ENCODE peak calls at places on chromosomes 16 and 17, in nine cellular contexts. N, I, K, C, R, T, Y, Z and H are unnamed samples.

GRCh38 chr16:27067138-27067537 is 411 bp downstream of the C16orf82 start:
- DNase-seq in Z (no peak), R (no peak), T (no peak), C (no peak), I (no peak), N (no peak), Y (no peak), K (no peak), H (no peak)

GRCh38 chr16:50282955-50283631 is 16.7 kb downstream of the ADCY7 start:
- DNase-seq in Y (no peak), N (peak), Z (no peak), R (no peak), K (no peak), I (no peak), C (no peak), T (no peak), H (no peak)

GRCh38 chr17:44473367-44473766 is 29.8 kb downstream of the GPATCH8 start:
- DNase-seq in Y (no peak), Z (no peak), C (no peak), R (no peak), T (no peak), N (no peak), K (no peak), I (no peak), H (no peak)

GRCh38 chr17:15965510-15965909 is 20.6 kb downstream of the ADORA2B start:
- DNase-seq in T (no peak), N (no peak), R (no peak), Z (no peak), K (no peak), Y (no peak), C (no peak), I (no peak), H (no peak)

GRCh38 chr17:12734852-12735430 is 54.4 kb upstream of the ARHGAP44 start:
- DNase-seq in I (no peak), T (peak), R (no peak), Y (no peak), Z (no peak), K (no peak), N (no peak), C (peak), H (no peak)

GRCh38 chr16:68732068-68732680 is 4.9 kb upstream of the CDH1 start:
- DNase-seq in K (no peak), Z (peak), T (no peak), C (no peak), I (no peak), N (no peak), R (no peak), Y (no peak), H (no peak)

GRCh38 chr16:85276258-85276657 is 164.0 kb upstream of the CIBAR2 start:
- DNase-seq in Y (no peak), I (no peak), T (no peak), C (no peak), R (no peak), Z (no peak), K (no peak), N (no peak), H (no peak)

GRCh38 chr17:28758411-28759121 is 14.8 kb downstream of the TRAF4 start:
- DNase-seq in K (no peak), C (no peak), T (no peak), R (peak), Z (no peak), N (no peak), Y (no peak), I (no peak), H (no peak)

GRCh38 chr16:57626420-57627170 is 1.8 kb upstream of the ADGRG1 start:
- DNase-seq in R (no peak), K (no peak), Z (no peak), C (no peak), T (peak), Y (no peak), N (no peak), I (no peak), H (no peak)
- TF ChIP-seq CTCF in R (no peak), K (no peak), Z (no peak), C (no peak), T (no peak), Y (no peak), N (no peak), I (no peak), H (no peak)

GRCh38 chr16:117381-118365 is 20.8 kb downstream of the NPRL3 start:
- DNase-seq in K (peak), T (peak), N (peak), R (no peak), Z (peak), I (no peak), Y (peak), C (peak), H (peak)
- TF ChIP-seq CTCF in K (peak), T (peak), N (peak), R (peak), Z (peak), I (peak), Y (peak), C (peak), H (peak)

DNA sequence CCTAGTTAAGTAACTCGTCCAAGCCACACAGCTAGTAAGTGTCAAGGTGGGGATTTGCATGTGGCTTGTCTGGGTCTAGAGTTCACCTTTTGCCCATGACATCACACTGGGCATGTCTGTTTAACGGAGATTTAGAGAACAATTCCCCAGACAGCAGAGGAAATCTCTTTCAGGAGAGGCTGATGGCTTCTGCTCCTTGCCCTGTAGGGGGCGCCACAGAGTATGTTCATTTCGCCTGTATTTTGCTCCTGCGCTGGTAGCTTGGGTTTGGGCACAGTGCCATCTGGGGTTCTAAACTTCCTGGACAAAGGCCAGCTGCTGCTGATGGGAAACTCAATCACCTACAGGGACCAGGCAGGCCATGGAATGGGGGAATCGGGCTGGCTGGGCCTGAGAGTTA is 20.4 kb downstream of the OTOA start:
- DNase-seq in K (peak), R (no peak), T (no peak), N (no peak), I (no peak), C (no peak), Z (peak), Y (no peak), H (peak)
- TF ChIP-seq CTCF in K (peak), R (peak), T (no peak), N (no peak), I (peak), C (no peak), Z (no peak), Y (peak), H (peak)

GRCh38 chr17:75771334-75772281 is 6.6 kb upstream of the GALK1 start:
- DNase-seq in N (no peak), Z (no peak), I (peak), R (no peak), C (no peak), K (no peak), Y (no peak), T (no peak), H (no peak)
- TF ChIP-seq CTCF in N (no peak), Z (no peak), I (peak), R (no peak), C (peak), K (no peak), Y (no peak), T (no peak), H (no peak)